ENCODE peak calls at places on chromosomes 1 and 21, in ten cellular contexts. Z is LoVo; V is lower leg skin; Q is posterior cingulate gyrus; O is endothelial cell; T is T-helper 2 cell; R is AG04449; M is HT1080; E is lung microvascular endothelial cell; Y is effector CD8-positive, alpha-beta T cell. H is an unnamed sample.

GRCh38 chr1:230143534-230143933 is 76.5 kb downstream of the GALNT2 start:
- DNase-seq in Q (no peak), E (no peak), O (no peak), T (no peak), Y (no peak), Z (no peak), V (no peak), R (no peak), M (no peak), H (no peak)

GRCh38 chr1:204975568-204976235 is 67.3 kb upstream of the CNTN2 start:
- DNase-seq in R (no peak), Z (peak), Y (peak), V (no peak), O (peak), T (peak), E (peak), M (peak), Q (peak), H (peak)

GRCh38 chr1:241696172-241696814 is 44.2 kb downstream of the WDR64 start:
- DNase-seq in R (no peak), Z (no peak), V (no peak), Y (no peak), E (no peak), Q (no peak), M (no peak), O (no peak), T (no peak), H (no peak)

GRCh38 chr1:74502432-74502831 is 10.0 kb downstream of the LRRC53 start:
- DNase-seq in T (no peak), R (no peak), O (peak), M (peak), E (peak), V (no peak), Y (no peak), Z (peak), Q (no peak), H (no peak)

GRCh38 chr1:111592389-111593361 is 26.9 kb upstream of the RAP1A start:
- DNase-seq in Q (peak), Z (peak), O (peak), Y (peak), R (no peak), E (peak), V (peak), M (peak), T (peak), H (peak)

GRCh38 chr1:7469255-7469938 is 301.7 kb upstream of the VAMP3 start:
- DNase-seq in V (no peak), T (no peak), E (no peak), Y (no peak), M (no peak), O (no peak), Q (no peak), Z (peak), R (peak), H (no peak)

GRCh38 chr21:31293986-31294385 is 50.1 kb downstream of the TIAM1 start:
- DNase-seq in Z (no peak), E (peak), R (peak), M (peak), V (no peak), O (no peak), Q (no peak), T (no peak), Y (no peak), H (no peak)

GRCh38 chr1:40394456-40395172 is 21.1 kb downstream of the SMAP2 start:
- DNase-seq in Y (peak), Z (no peak), M (no peak), Q (no peak), E (peak), R (no peak), V (no peak), T (peak), O (no peak), H (no peak)

GRCh38 chr1:200034821-200035396 is 7.4 kb downstream of the NR5A2 start:
- DNase-seq in Q (no peak), Z (no peak), O (no peak), M (no peak), V (no peak), R (no peak), Y (no peak), T (no peak), E (no peak), H (no peak)

GRCh38 chr1:211637066-211637465 is 38.4 kb downstream of the NEK2 start:
- DNase-seq in V (peak), E (no peak), Y (no peak), O (no peak), M (peak), Q (no peak), R (no peak), Z (no peak), T (no peak), H (no peak)

GRCh38 chr1:153768316-153769126 is 6.7 kb upstream of the SLC27A3 start:
- DNase-seq in R (no peak), V (no peak), T (no peak), O (no peak), Q (no peak), Y (no peak), M (no peak), E (no peak), Z (no peak), H (no peak)

GRCh38 chr1:182617734-182618288 is 13.6 kb upstream of the RGS16 start:
- DNase-seq in R (no peak), Z (no peak), E (no peak), O (no peak), M (peak), V (no peak), Y (no peak), T (no peak), Q (no peak), H (no peak)

GRCh38 chr21:32030146-32030652 is 157.4 kb downstream of the HUNK start:
- DNase-seq in O (no peak), R (no peak), Y (no peak), Z (no peak), E (no peak), Q (no peak), T (no peak), M (no peak), V (no peak), H (no peak)

GRCh38 chr1:227893696-227894305 is 53.9 kb downstream of the WNT9A start:
- DNase-seq in V (no peak), Z (no peak), T (peak), O (peak), R (no peak), E (no peak), Q (no peak), M (no peak), Y (no peak), H (peak)

GRCh38 chr1:3948344-3948743 is 48.3 kb upstream of the C1orf174 start:
- DNase-seq in O (no peak), R (no peak), Z (no peak), T (no peak), V (no peak), Q (no peak), M (peak), Y (no peak), E (no peak), H (no peak)

GRCh38 chr1:5953386-5953785 is 38.8 kb downstream of the NPHP4 start:
- DNase-seq in M (no peak), O (no peak), T (no peak), Y (no peak), E (no peak), V (peak), Z (no peak), Q (no peak), R (no peak), H (no peak)

GRCh38 chr1:100882622-100883186 is 11.9 kb downstream of the EXTL2 start:
- DNase-seq in V (no peak), O (no peak), Q (no peak), M (no peak), Z (no peak), E (no peak), T (no peak), Y (no peak), R (no peak), H (no peak)

GRCh38 chr1:118866330-118866729 is 121.8 kb downstream of the TBX15 start:
- DNase-seq in Y (no peak), M (no peak), Q (no peak), Z (no peak), O (no peak), T (no peak), V (no peak), R (no peak), E (no peak), H (no peak)

GRCh38 chr1:151867785-151868403 is 14.4 kb upstream of the THEM5 start:
- DNase-seq in O (no peak), E (peak), Q (no peak), T (no peak), Y (no peak), Z (peak), M (peak), V (no peak), R (peak), H (no peak)

GRCh38 chr21:28729887-28730286 is 262.8 kb downstream of the LTN1 start:
- DNase-seq in M (no peak), T (no peak), E (no peak), Z (no peak), R (no peak), Q (no peak), Y (no peak), O (no peak), V (no peak), H (no peak)

GRCh38 chr1:202189919-202190715 is 3.5 kb upstream of the LGR6 start:
- DNase-seq in O (peak), V (no peak), R (no peak), Y (no peak), T (no peak), Q (no peak), M (peak), E (peak), Z (no peak), H (no peak)

GRCh38 chr1:193940176-193940575 is 753.8 kb upstream of the B3GALT2 start:
- DNase-seq in Z (no peak), Q (no peak), T (no peak), R (no peak), E (no peak), M (no peak), O (no peak), Y (no peak), V (no peak), H (no peak)

GRCh38 chr1:32878637-32879041 is 7.7 kb upstream of the HPCA start:
- DNase-seq in T (no peak), R (no peak), O (no peak), Q (no peak), Y (no peak), Z (no peak), V (no peak), M (no peak), E (no peak), H (no peak)

GRCh38 chr1:28365864-28366263 is 3.7 kb upstream of the PHACTR4 start:
- DNase-seq in V (no peak), Z (peak), E (no peak), O (no peak), M (no peak), Q (no peak), R (no peak), T (no peak), Y (no peak), H (no peak)

GRCh38 chr1:180195916-180196315 is 34.1 kb upstream of the LHX4 start:
- DNase-seq in Y (no peak), O (no peak), Q (no peak), T (no peak), Z (no peak), V (no peak), R (no peak), E (no peak), M (no peak), H (no peak)

GRCh38 chr21:33411949-33412430 is 8.8 kb downstream of the IFNGR2 start:
- DNase-seq in E (no peak), Y (no peak), V (no peak), Q (no peak), R (no peak), O (no peak), T (no peak), M (no peak), Z (peak), H (no peak)

GRCh38 chr1:8598060-8598724 is 219.2 kb downstream of the RERE start:
- DNase-seq in M (no peak), Z (no peak), Y (no peak), R (no peak), E (peak), Q (peak), V (no peak), T (no peak), O (peak), H (peak)

GRCh38 chr21:42548687-42549406 is 35.2 kb downstream of the SLC37A1 start:
- DNase-seq in Z (no peak), O (no peak), R (no peak), Q (no peak), V (no peak), T (no peak), E (no peak), M (no peak), Y (no peak), H (no peak)

GRCh38 chr1:25683731-25684130 is 67.1 kb downstream of the MAN1C1 start:
- DNase-seq in M (peak), Z (no peak), Q (no peak), Y (no peak), V (no peak), O (no peak), E (no peak), T (no peak), R (no peak), H (no peak)

GRCh38 chr1:40663324-40664166 is 1.9 kb downstream of the RIMS3 start:
- DNase-seq in R (no peak), V (no peak), T (no peak), M (no peak), Q (no peak), O (no peak), Y (no peak), E (no peak), Z (no peak), H (no peak)

GRCh38 chr1:185741551-185741950 is 7.4 kb downstream of the HMCN1 start:
- DNase-seq in O (no peak), E (no peak), Q (no peak), T (no peak), Z (no peak), R (no peak), V (no peak), M (no peak), Y (no peak), H (no peak)

H was measured in right atrium auricular region.